ENCODE peak calls at places on chromosomes 1 and 21, in four cellular contexts. B is mammary epithelial cell, P is SJSA1, L is GM23338. U is an unnamed sample. For H3K36me3 and H3K4me1, the result is how much of the 10 kb centered on the place peaks cover.

GRCh38 chr1:149849947-149850360 is 49.4 kb upstream of the BOLA1 start:
- DNase-seq in B (no peak), L (peak), P (peak), U (no peak)

GRCh38 chr21:45724994-45725843 is 81.7 kb downstream of the PCBP3 start:
- DNase-seq in B (no peak), L (no peak), P (no peak), U (no peak)

GRCh38 chr1:109793486-109794318 is 30.0 kb upstream of the EPS8L3 start:
- DNase-seq in P (no peak), B (peak), L (peak), U (peak)

GRCh38 chr1:175503538-175503937 is 239.9 kb downstream of the TNR start:
- DNase-seq in P (no peak), B (no peak), L (no peak), U (no peak)

GRCh38 chr1:230772457-230773395 is 25.5 kb downstream of the CAPN9 start:
- DNase-seq in B (peak), P (no peak), L (peak), U (peak)

GRCh38 chr21:45179568-45180288 is 105.3 kb downstream of the ADARB1 start:
- DNase-seq in L (no peak), B (no peak), P (no peak), U (no peak)

GRCh38 chr1:21816602-21817302 is 4.7 kb downstream of the LDLRAD2 start:
- DNase-seq in P (no peak), B (peak), L (no peak), U (peak)

GRCh38 chr1:34858901-34859441 is 578 bp downstream of the SMIM12 start:
- DNase-seq in B (no peak), P (peak), L (no peak), U (no peak)

GRCh38 chr1:214808845-214809460 is 206.0 kb downstream of the CENPF start:
- DNase-seq in B (peak), L (peak), P (no peak), U (no peak)

GRCh38 chr1:241846375-241846774 is 1.6 kb upstream of the EXO1 start:
- DNase-seq in P (no peak), L (no peak), B (no peak), U (no peak)

GRCh38 chr21:36684957-36685714 is 13.8 kb upstream of the SIM2 start:
- DNase-seq in L (no peak), B (no peak), P (no peak), U (no peak)

GRCh38 chr1:207064546-207064945 is 11.5 kb downstream of the PFKFB2 start:
- DNase-seq in L (no peak), B (no peak), P (no peak), U (no peak)

GRCh38 chr21:43270800-43271261 is 102.0 kb downstream of the CRYAA start:
- DNase-seq in P (no peak), L (no peak), B (no peak), U (no peak)

GRCh38 chr1:13830170-13830569 is 130.2 kb downstream of the PRDM2 start:
- DNase-seq in L (no peak), P (no peak), B (no peak), U (no peak)

GRCh38 chr1:21361506-21361905 is 71.2 kb upstream of the ECE1 start:
- DNase-seq in L (no peak), P (no peak), B (peak), U (no peak)

GRCh38 chr1:204417231-204417997 is 5.8 kb upstream of the PPP1R15B start:
- DNase-seq in B (peak), L (no peak), P (peak), U (peak)

GRCh38 chr21:43597052-43597451 is 62.2 kb downstream of the HSF2BP start:
- DNase-seq in P (no peak), L (no peak), B (peak), U (no peak)

GRCh38 chr1:234667891-234668576 is 58.1 kb upstream of the IRF2BP2 start:
- DNase-seq in B (no peak), P (no peak), L (no peak), U (no peak)

GRCh38 chr1:201226859-201227488 is 36.4 kb downstream of the IGFN1 start:
- DNase-seq in L (no peak), P (no peak), B (no peak), U (no peak)

GRCh38 chr1:230690101-230690500 is 23.8 kb downstream of the AGT start:
- DNase-seq in B (no peak), L (no peak), P (no peak), U (no peak)

GRCh38 chr1:113976609-113977278 is 2.5 kb upstream of the OLFML3 start:
- DNase-seq in P (peak), L (peak), B (no peak), U (no peak)

GRCh38 chr1:201096977-201097856 is 15.0 kb downstream of the CACNA1S start:
- DNase-seq in B (no peak), L (no peak), P (no peak), U (no peak)

GRCh38 chr1:232725303-232726047 is 79.7 kb upstream of the MAP10 start:
- DNase-seq in P (no peak), B (peak), L (peak), U (no peak)

GRCh38 chr1:30675761-30676160 is 47.6 kb downstream of the MATN1 start:
- DNase-seq in L (no peak), P (peak), B (peak), U (no peak)

GRCh38 chr1:231395051-231395995 is 26.8 kb downstream of the EGLN1 start:
- DNase-seq in P (peak), B (peak), L (no peak), U (no peak)

DNA sequence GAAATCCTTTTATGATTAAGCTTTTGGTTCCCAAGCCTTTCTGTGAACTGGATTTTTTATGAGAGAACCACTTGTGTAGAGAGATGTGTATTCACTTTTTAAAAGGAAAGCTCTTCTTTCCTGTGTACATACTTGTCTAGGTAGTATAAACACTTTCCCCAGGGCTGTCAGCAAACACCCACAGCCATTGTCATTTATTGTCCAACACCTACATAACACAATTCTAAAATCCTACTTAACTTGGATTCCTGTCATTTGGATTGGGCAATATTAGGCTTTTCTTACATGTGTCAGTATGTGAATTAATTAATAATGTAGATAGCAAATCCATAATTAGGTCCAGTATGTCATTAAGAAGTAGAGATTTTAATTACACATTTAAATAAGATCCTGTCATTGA is 12.3 kb downstream of the DDX20 start:
- DNase-seq in P (no peak), B (no peak), L (no peak), U (no peak)
- H3K36me3 ChIP-seq in P (half or more), B (under half), L (under half), U (under half)

GRCh38 chr1:39394598-39394997 is 96.8 kb upstream of the BMP8A start:
- DNase-seq in P (no peak), L (no peak), B (peak), U (no peak)

GRCh38 chr1:39392851-39393573 is 98.4 kb upstream of the BMP8A start:
- DNase-seq in B (no peak), L (no peak), P (no peak), U (no peak)

GRCh38 chr1:39394059-39394458 is 97.4 kb upstream of the BMP8A start:
- DNase-seq in P (no peak), L (no peak), B (no peak), U (no peak)

GRCh38 chr1:39393645-39394044 is 97.8 kb upstream of the BMP8A start:
- DNase-seq in L (no peak), B (no peak), P (no peak), U (no peak)

GRCh38 chr1:39391741-39392679 is 99.4 kb upstream of the BMP8A start:
- DNase-seq in L (peak), P (peak), B (peak), U (no peak)
- H3K27ac ChIP-seq in L (no peak), P (peak), B (peak), U (peak)

DNA sequence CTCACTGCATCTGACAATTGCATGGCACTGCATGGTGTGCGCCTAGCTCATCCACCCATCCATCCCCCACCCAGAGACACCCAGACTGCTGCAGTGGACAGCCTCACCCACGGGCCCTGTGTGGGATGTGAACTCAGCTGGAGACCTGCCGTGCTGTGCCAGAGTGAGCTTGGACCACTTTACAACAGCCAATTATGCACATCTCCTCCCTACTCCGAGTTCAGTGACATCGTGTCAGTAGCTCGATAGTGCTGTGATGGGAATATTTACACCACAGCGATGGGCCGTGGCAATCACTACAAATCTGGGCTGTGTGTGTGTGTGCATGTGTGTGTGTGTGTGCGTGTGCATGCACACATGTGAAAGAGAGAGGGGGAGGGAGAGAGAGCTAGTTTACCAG is 42.5 kb downstream of the TMEM51 start:
- DNase-seq in L (no peak), B (no peak), P (no peak), U (no peak)
- H3K4me1 ChIP-seq in L (under half), B (under half), P (under half), U (under half)

GRCh38 chr1:44640178-44640865 is 34.0 kb downstream of the TMEM53 start:
- DNase-seq in L (peak), B (no peak), P (no peak), U (no peak)

GRCh38 chr1:44643721-44644330 is 30.5 kb downstream of the TMEM53 start:
- DNase-seq in B (no peak), L (no peak), P (no peak), U (no peak)

GRCh38 chr1:44641126-44642102 is 32.9 kb downstream of the TMEM53 start:
- DNase-seq in L (no peak), B (no peak), P (no peak), U (no peak)

GRCh38 chr1:44642925-44643324 is 31.4 kb downstream of the TMEM53 start:
- DNase-seq in B (no peak), L (no peak), P (no peak), U (no peak)

GRCh38 chr1:44642255-44642654 is 32.0 kb downstream of the TMEM53 start:
- DNase-seq in B (no peak), P (no peak), L (no peak), U (no peak)
- H3K36me3 ChIP-seq in B (under half), P (half or more), L (under half), U (under half)

GRCh38 chr1:32808580-32808979 is 8.6 kb downstream of the YARS1 start:
- DNase-seq in B (no peak), L (no peak), P (no peak), U (no peak)
- H3K27ac ChIP-seq in B (no peak), L (no peak), P (no peak), U (no peak)

GRCh38 chr1:19433610-19433999 is 51.7 kb downstream of the CAPZB start:
- DNase-seq in P (no peak), L (no peak), B (no peak), U (no peak)
- H3K4me1 ChIP-seq in P (under half), L (under half), B (half or more), U (under half)

DNA sequence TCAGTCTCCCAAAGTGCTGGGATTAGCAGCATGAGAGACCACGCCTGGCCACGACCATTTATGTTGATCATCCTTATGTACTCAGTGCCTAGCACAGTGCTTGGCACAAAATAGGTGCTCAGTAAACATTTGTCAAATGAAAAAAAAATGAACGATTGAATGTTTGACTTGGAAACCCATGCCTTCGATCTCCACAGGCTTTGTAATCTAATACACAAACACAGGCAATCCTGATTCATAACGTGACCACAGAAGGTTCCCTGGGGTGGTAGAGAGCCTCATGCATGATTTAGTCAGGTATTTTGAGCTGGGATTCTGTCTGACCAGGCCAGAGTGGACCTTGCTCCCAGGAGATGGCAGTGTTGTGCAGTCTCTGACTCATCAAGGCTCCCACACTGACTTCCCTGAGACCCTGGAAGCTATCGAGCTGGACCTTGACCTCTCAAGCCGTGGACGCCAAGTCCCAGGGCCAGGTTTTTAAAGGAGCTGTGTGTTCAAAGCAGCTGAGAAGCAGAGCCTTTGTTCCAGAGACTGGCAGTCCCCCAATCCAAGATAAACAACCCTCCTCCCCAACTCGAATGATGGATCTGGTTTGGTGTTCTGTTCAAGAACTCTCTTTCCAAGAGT is 81.1 kb downstream of the PGM1 start:
- DNase-seq in L (peak), P (peak), B (peak), U (peak)
- H3K36me3 ChIP-seq in L (under half), P (under half), B (under half), U (under half)

GRCh38 chr1:151370211-151370911 is 2.1 kb downstream of the SELENBP1 start:
- DNase-seq in B (no peak), L (no peak), P (no peak), U (no peak)

GRCh38 chr1:151371340-151371739 is 1.2 kb downstream of the SELENBP1 start:
- DNase-seq in L (no peak), P (no peak), B (no peak), U (peak)

GRCh38 chr1:151368745-151369610 is 3.5 kb downstream of the SELENBP1 start:
- DNase-seq in P (no peak), B (no peak), L (no peak), U (no peak)

GRCh38 chr1:151368000-151368744 is 4.3 kb downstream of the SELENBP1 start:
- DNase-seq in B (no peak), L (no peak), P (no peak), U (no peak)

DNA sequence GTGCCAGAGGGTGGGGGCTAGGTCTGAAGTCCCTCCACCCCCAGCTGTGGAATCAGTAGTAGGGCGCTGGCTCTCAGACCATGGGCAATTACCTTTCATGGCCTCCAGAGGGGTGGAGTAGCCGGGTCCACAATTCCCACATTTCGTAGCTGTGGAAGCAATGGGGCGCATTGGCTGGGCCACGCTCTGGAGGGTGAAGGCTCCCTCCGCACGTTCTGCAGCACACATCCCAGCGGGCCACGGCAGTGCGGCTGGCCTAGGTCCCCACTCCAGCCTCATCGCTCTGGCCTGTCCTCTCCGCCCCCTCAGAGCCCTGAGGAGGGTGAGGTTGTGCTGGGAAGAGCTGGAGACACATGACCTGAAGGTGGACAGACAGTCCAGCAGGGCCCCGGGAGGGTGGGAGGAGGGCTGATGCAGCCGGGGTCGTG is 2.9 kb downstream of the SELENBP1 start:
- DNase-seq in P (no peak), B (no peak), L (peak), U (no peak)
- H3K27ac ChIP-seq in P (no peak), B (no peak), L (no peak), U (peak)

GRCh38 chr21:17708541-17709265 is 96.0 kb upstream of the BTG3 start:
- DNase-seq in B (peak), L (no peak), P (no peak), U (no peak)

GRCh38 chr21:17711896-17712295 is 99.2 kb upstream of the BTG3 start:
- DNase-seq in P (no peak), L (no peak), B (peak), U (no peak)

GRCh38 chr21:17712887-17713286 is 100.2 kb upstream of the BTG3 start:
- DNase-seq in L (no peak), P (no peak), B (no peak), U (no peak)

GRCh38 chr21:17709266-17709611 is 96.5 kb upstream of the BTG3 start:
- DNase-seq in L (no peak), B (no peak), P (no peak), U (no peak)
- H3K4me1 ChIP-seq in L (under half), B (under half), P (under half), U (under half)

GRCh38 chr1:229631148-229631547 is 5.1 kb downstream of the URB2 start:
- DNase-seq in B (no peak), P (no peak), L (no peak), U (no peak)
- H3K36me3 ChIP-seq in B (under half), P (half or more), L (under half), U (under half)

U was measured in Peyer's patch.